ENCODE peak calls at places on chromosomes 1 and 21, in four cellular contexts. Z is upper lobe of right lung, J is neural progenitor cell, I is H9. Q is an unnamed sample.

GRCh38 chr1:76713535-76713934 is 153.7 kb upstream of the ST6GALNAC5 start:
- DNase-seq in J (no peak), Z (no peak), I (no peak), Q (no peak)

GRCh38 chr1:23904748-23905357 is 8.3 kb downstream of the CNR2 start:
- DNase-seq in J (no peak), I (no peak), Z (no peak), Q (no peak)

GRCh38 chr1:206735553-206736031 is 35.0 kb upstream of the IL19 start:
- DNase-seq in I (no peak), Z (no peak), J (no peak), Q (no peak)

GRCh38 chr1:53372501-53372951 is 44.7 kb upstream of the LRP8 start:
- DNase-seq in Z (peak; percentile 38), J (no peak), I (peak; percentile 13), Q (no peak)

GRCh38 chr1:37149296-37149695 is 115.0 kb upstream of the GRIK3 start:
- DNase-seq in Z (no peak), I (no peak), J (no peak), Q (no peak)

GRCh38 chr1:228446849-228447248 is 30.2 kb upstream of the TRIM17 start:
- DNase-seq in Z (no peak), J (peak; percentile 55), I (peak; percentile 73), Q (no peak)

GRCh38 chr1:244226440-244226839 is 175.4 kb downstream of the ZBTB18 start:
- DNase-seq in J (no peak), I (no peak), Z (no peak), Q (no peak)

GRCh38 chr1:91338501-91338900 is 66.1 kb downstream of the HFM1 start:
- DNase-seq in Z (no peak), I (no peak), J (no peak), Q (no peak)

GRCh38 chr1:240027059-240027462 is 64.6 kb upstream of the FMN2 start:
- DNase-seq in J (peak; percentile 71), Z (no peak), I (no peak), Q (peak; percentile 22)

GRCh38 chr1:9345922-9346321 is 53.2 kb downstream of the SPSB1 start:
- DNase-seq in Z (no peak), I (no peak), J (no peak), Q (no peak)

GRCh38 chr1:201172999-201173610 is 17.5 kb upstream of the IGFN1 start:
- DNase-seq in I (no peak), Z (no peak), J (no peak), Q (no peak)

GRCh38 chr21:15050588-15051377 is 14.0 kb downstream of the NRIP1 start:
- DNase-seq in I (peak; percentile 44), Z (no peak), J (no peak), Q (no peak)

GRCh38 chr21:34544032-34544496 is 32.1 kb upstream of the KCNE1 start:
- DNase-seq in I (peak; percentile 73), J (peak; percentile 53), Z (peak; percentile 73), Q (peak; percentile 63)

GRCh38 chr1:86965012-86965826 is 50.8 kb downstream of the HS2ST1 start:
- DNase-seq in J (peak; percentile 24), I (no peak), Z (no peak), Q (peak; percentile 16)

GRCh38 chr1:153526132-153526543 is 9.7 kb downstream of the S100A6 start:
- DNase-seq in Z (peak; percentile 49), J (no peak), I (no peak), Q (no peak)

GRCh38 chr21:36704281-36704957 is 5.5 kb downstream of the SIM2 start:
- DNase-seq in I (no peak), Z (no peak), J (peak; percentile 57), Q (no peak)

GRCh38 chr1:44060830-44061267 is 29.6 kb upstream of the SLC6A9 start:
- DNase-seq in Z (no peak), J (no peak), I (no peak), Q (no peak)

GRCh38 chr21:23402929-23403520 is 2204.3 kb downstream of the MRPL39 start:
- DNase-seq in Z (no peak), I (no peak), J (no peak), Q (no peak)

GRCh38 chr21:46111193-46111571 is 13.3 kb downstream of the COL6A2 start:
- DNase-seq in J (no peak), I (peak; percentile 22), Z (peak; percentile 57), Q (no peak)

GRCh38 chr21:25459993-25460392 is 147.3 kb downstream of the MRPL39 start:
- DNase-seq in Z (no peak), J (no peak), I (no peak), Q (no peak)

GRCh38 chr1:191993549-191993948 is 164.7 kb upstream of the RGS18 start:
- DNase-seq in Z (no peak), J (peak; percentile 31), I (no peak), Q (peak; percentile 11)

GRCh38 chr1:32761253-32761877 is 55.8 kb downstream of the YARS1 start:
- DNase-seq in Z (peak; percentile 80), I (peak; percentile 82), J (no peak), Q (no peak)

GRCh38 chr1:182389619-182390047 is 2.0 kb downstream of the GLUL start:
- DNase-seq in I (no peak), Z (peak; percentile 64), J (peak; percentile 37), Q (no peak)

GRCh38 chr1:26363549-26364448 is 8.8 kb downstream of the ZNF683 start:
- DNase-seq in Z (peak; percentile 92), I (peak; percentile 87), J (peak; percentile 93), Q (peak; percentile 67)

GRCh38 chr1:2279210-2279639 is 51.1 kb downstream of the SKI start:
- DNase-seq in I (peak; percentile 98), Z (peak; percentile 81), J (peak; percentile 91), Q (peak; percentile 91)

GRCh38 chr1:8004113-8004802 is 21.9 kb downstream of the ERRFI1 start:
- DNase-seq in J (peak; percentile 42), I (no peak), Z (no peak), Q (no peak)

GRCh38 chr21:33021150-33021549 is 4.6 kb upstream of the OLIG2 start:
- DNase-seq in J (no peak), Z (no peak), I (no peak), Q (no peak)

GRCh38 chr1:204213668-204214662 is at the start of gene GOLT1A:
- DNase-seq in I (peak; percentile 94), Z (peak; percentile 94), J (peak; percentile 84), Q (peak; percentile 68)

GRCh38 chr1:18279713-18280074 is 172.1 kb downstream of the IGSF21 start:
- DNase-seq in J (no peak), Z (no peak), I (no peak), Q (no peak)

GRCh38 chr1:100921110-100921706 is 25.3 kb downstream of the SLC30A7 start:
- DNase-seq in I (no peak), Z (no peak), J (peak; percentile 69), Q (no peak)

DNA sequence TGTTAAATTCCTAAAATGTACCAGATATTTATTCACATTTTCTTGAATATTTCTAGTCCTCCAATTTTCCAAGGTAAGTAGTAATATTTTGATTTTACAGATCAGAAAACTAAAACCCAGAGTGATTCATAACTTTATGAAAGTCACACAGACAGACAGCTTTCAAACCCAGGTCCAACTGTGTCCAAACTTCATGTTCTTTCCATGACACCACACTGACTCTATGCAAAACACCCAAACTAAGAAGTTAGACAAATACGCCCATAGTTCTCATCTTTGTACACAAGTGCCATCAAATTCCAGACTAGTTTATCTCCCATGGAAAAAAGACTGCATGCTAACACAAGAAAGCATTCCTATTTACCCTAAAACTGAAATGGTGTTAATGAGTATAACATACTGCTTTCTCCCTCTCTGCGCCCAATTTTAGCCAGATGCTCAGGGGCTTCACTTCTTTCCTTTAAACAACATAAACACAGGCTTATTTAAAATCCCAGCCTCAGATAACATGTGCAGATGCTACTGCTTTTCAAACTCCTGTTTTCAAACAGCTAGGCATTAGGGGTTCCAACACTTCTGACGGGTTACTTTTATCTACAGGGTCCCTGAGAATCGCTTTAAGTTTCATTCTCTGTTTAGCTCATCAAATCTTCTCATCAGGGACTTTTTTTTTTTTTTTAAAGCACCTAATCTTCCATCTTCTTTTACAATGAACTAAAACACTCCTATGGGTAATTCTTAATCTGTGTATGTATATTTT is 44.6 kb downstream of the WASF2 start:
- DNase-seq in I (no peak), J (no peak), Z (no peak), Q (no peak)
- H3K4me1 ChIP-seq in I (no peaks in the 10 kb centered on the region), J (peaks cover 20% of the 10 kb centered on the region), Z (peaks cover 13% of the 10 kb centered on the region), Q (no peaks in the 10 kb centered on the region)

GRCh38 chr1:4652631-4653327 is 1.6 kb upstream of the AJAP1 start:
- DNase-seq in I (peak; percentile 79), J (peak; percentile 80), Z (peak; percentile 79), Q (no peak)
- H3K27ac ChIP-seq in I (no peak overlapping the region), J (no peak overlapping the region), Z (no peak overlapping the region), Q (no peak overlapping the region)

GRCh38 chr1:40810915-40811314 is 27.3 kb downstream of the KCNQ4 start:
- DNase-seq in J (no peak), Z (no peak), I (no peak), Q (no peak)
- H3K27me3 ChIP-seq in J (peaks cover 9% of the 10 kb centered on the region), Z (no peaks in the 10 kb centered on the region), I (no peaks in the 10 kb centered on the region), Q (no peaks in the 10 kb centered on the region)

GRCh38 chr1:175195798-175196197 is 3.2 kb upstream of the KIAA0040 start:
- DNase-seq in Z (no peak), I (no peak), J (no peak), Q (no peak)

GRCh38 chr1:175193339-175193950 is 869 bp upstream of the KIAA0040 start:
- DNase-seq in J (no peak), Z (no peak), I (no peak), Q (no peak)

GRCh38 chr1:175192630-175193338 is at the start of gene KIAA0040:
- DNase-seq in J (peak; percentile 72), Z (peak; percentile 91), I (peak; percentile 83), Q (no peak)

GRCh38 chr1:175197536-175197935 is 5.0 kb upstream of the KIAA0040 start:
- DNase-seq in I (no peak), J (no peak), Z (no peak), Q (no peak)

GRCh38 chr1:175195281-175195680 is 2.7 kb upstream of the KIAA0040 start:
- DNase-seq in I (no peak), Z (no peak), J (no peak), Q (no peak)
- H3K4me1 ChIP-seq in I (no peaks in the 10 kb centered on the region), Z (peaks cover 32% of the 10 kb centered on the region), J (peaks cover 7% of the 10 kb centered on the region), Q (no peaks in the 10 kb centered on the region)

GRCh38 chr21:29303301-29303700 is 4.6 kb downstream of the BACH1 start:
- DNase-seq in J (no peak), I (no peak), Z (no peak), Q (no peak)
- H3K27ac ChIP-seq in J (no peak overlapping the region), I (no peak overlapping the region), Z (peak overlapping the region; percentile 51), Q (no peak overlapping the region)

GRCh38 chr1:208223136-208223535 is 21.0 kb downstream of the PLXNA2 start:
- DNase-seq in I (no peak), J (no peak), Z (no peak), Q (no peak)
- H3K27me3 ChIP-seq in I (no peaks in the 10 kb centered on the region), J (no peaks in the 10 kb centered on the region), Z (no peaks in the 10 kb centered on the region), Q (no peaks in the 10 kb centered on the region)

GRCh38 chr1:84851839-84852238 is 41.2 kb downstream of the LPAR3 start:
- DNase-seq in J (no peak), Z (no peak), I (no peak), Q (no peak)

GRCh38 chr1:84844094-84844493 is 48.9 kb downstream of the LPAR3 start:
- DNase-seq in I (no peak), Z (no peak), J (no peak), Q (no peak)

GRCh38 chr1:84849312-84849711 is 43.7 kb downstream of the LPAR3 start:
- DNase-seq in I (no peak), Z (no peak), J (no peak), Q (no peak)

GRCh38 chr1:84845357-84845756 is 47.6 kb downstream of the LPAR3 start:
- DNase-seq in I (no peak), Z (no peak), J (no peak), Q (no peak)

GRCh38 chr1:84847253-84848247 is 45.5 kb downstream of the LPAR3 start:
- DNase-seq in I (no peak), Z (peak; percentile 90), J (no peak), Q (no peak)
- H3K4me1 ChIP-seq in I (no peaks in the 10 kb centered on the region), Z (peaks cover 9% of the 10 kb centered on the region), J (no peaks in the 10 kb centered on the region), Q (no peaks in the 10 kb centered on the region)